ENCODE peak calls at places on chromosome 19, in four cellular contexts. K, D, G and R are unnamed samples.

GRCh38 chr19:13116282-13117175 is at the start of gene TRMT1:
- DNase-seq in K (peak), D (peak), G (peak), R (peak)

GRCh38 chr19:10878253-10878652 is 6.9 kb downstream of the CARM1 start:
- DNase-seq in K (no peak), D (no peak), G (no peak), R (no peak)

GRCh38 chr19:19562665-19563347 is 24.7 kb downstream of the CILP2 start:
- DNase-seq in K (no peak), D (no peak), G (no peak), R (no peak)

GRCh38 chr19:48480151-48480475 is 10.9 kb downstream of the CYTH2 start:
- DNase-seq in K (no peak), D (no peak), G (no peak), R (no peak)

GRCh38 chr19:32166238-32166637 is 179.2 kb upstream of the ZNF507 start:
- DNase-seq in K (no peak), D (no peak), G (no peak), R (no peak)

GRCh38 chr19:51873097-51873496 is 14.7 kb downstream of the ZNF577 start:
- DNase-seq in K (no peak), D (no peak), G (no peak), R (no peak)

GRCh38 chr19:37983153-37983552 is 76.1 kb downstream of the SIPA1L3 start:
- DNase-seq in K (no peak), D (no peak), G (no peak), R (no peak)

GRCh38 chr19:50777830-50778303 is 7.6 kb downstream of the GPR32 start:
- DNase-seq in K (no peak), D (no peak), G (peak), R (no peak)

GRCh38 chr19:52991484-52991883 is 22.2 kb upstream of the ERVV-1 start:
- DNase-seq in K (no peak), D (no peak), G (no peak), R (no peak)

GRCh38 chr19:38021356-38021755 is 114.3 kb downstream of the SIPA1L3 start:
- DNase-seq in K (no peak), D (no peak), G (no peak), R (no peak)

GRCh38 chr19:38932425-38933179 is 1.9 kb downstream of the MRPS12 start:
- DNase-seq in K (no peak), D (no peak), G (peak), R (no peak)

GRCh38 chr19:1777149-1777548 is 23.8 kb downstream of the ONECUT3 start:
- DNase-seq in K (no peak), D (no peak), G (peak), R (no peak)

GRCh38 chr19:45621976-45622503 is 17.2 kb downstream of the EML2 start:
- DNase-seq in K (no peak), D (no peak), G (no peak), R (no peak)

GRCh38 chr19:50315773-50316448 is 13.3 kb downstream of the KCNC3 start:
- DNase-seq in K (no peak), D (no peak), G (peak), R (no peak)

GRCh38 chr19:38228005-38228377 is 4.0 kb upstream of the DPF1 start:
- DNase-seq in K (no peak), D (no peak), G (no peak), R (no peak)

GRCh38 chr19:40398417-40399056 is 8.6 kb upstream of the HIPK4 start:
- DNase-seq in K (no peak), D (peak), G (peak), R (no peak)

GRCh38 chr19:3655402-3656072 is 28.9 kb upstream of the CACTIN start:
- DNase-seq in K (peak), D (no peak), G (no peak), R (no peak)

GRCh38 chr19:47598407-47599349 is 10.3 kb upstream of the BICRA start:
- DNase-seq in K (peak), D (no peak), G (peak), R (no peak)

GRCh38 chr19:21256722-21257121 is 72.5 kb downstream of the ZNF708 start:
- DNase-seq in K (no peak), D (peak), G (no peak), R (no peak)

GRCh38 chr19:38952395-38953165 is 21.8 kb downstream of the MRPS12 start:
- DNase-seq in K (no peak), D (no peak), G (peak), R (no peak)

GRCh38 chr19:13281567-13282291 is 131.5 kb downstream of the IER2 start:
- DNase-seq in K (no peak), D (no peak), G (no peak), R (no peak)

GRCh38 chr19:13262450-13262849 is 112.2 kb downstream of the IER2 start:
- DNase-seq in K (no peak), D (no peak), G (no peak), R (no peak)